ENCODE peak calls at places on chromosome 18, in nine cellular contexts. One of them, this sample, is unnamed.

GRCh38 chr18:48806551-48807261 is 144.1 kb downstream of the SMAD7 start:
- DNase-seq in hepatic stellate cell: no peak
- DNase-seq in breast epithelium: peak; percentile 35
- DNase-seq in NCI-H82: no peak
- DNase-seq in amniotic stem cell: no peak
- DNase-seq in kidney: no peak
- DNase-seq in body of pancreas: peak; percentile 7
- DNase-seq in left ventricle myocardium inferior: peak; percentile 50
- DNase-seq in H54: no peak
- DNase-seq in this sample: no peak

GRCh38 chr18:59140287-59140885 is 702 bp downstream of the SEC11C start:
- DNase-seq in hepatic stellate cell: peak; percentile 55
- DNase-seq in breast epithelium: no peak
- DNase-seq in NCI-H82: peak; percentile 34
- DNase-seq in amniotic stem cell: no peak
- DNase-seq in kidney: no peak
- DNase-seq in body of pancreas: peak; percentile 35
- DNase-seq in left ventricle myocardium inferior: no peak
- DNase-seq in H54: peak; percentile 12
- DNase-seq in this sample: peak; percentile 6

GRCh38 chr18:11995445-11996189 is 14.3 kb downstream of the IMPA2 start:
- DNase-seq in hepatic stellate cell: peak; percentile 79
- DNase-seq in breast epithelium: no peak
- DNase-seq in NCI-H82: peak; percentile 80
- DNase-seq in amniotic stem cell: no peak
- DNase-seq in kidney: peak; percentile 88
- DNase-seq in body of pancreas: peak; percentile 82
- DNase-seq in left ventricle myocardium inferior: peak; percentile 75
- DNase-seq in H54: peak; percentile 57
- DNase-seq in this sample: no peak

GRCh38 chr18:51643483-51643882 is 446.0 kb upstream of the MEX3C start:
- DNase-seq in hepatic stellate cell: no peak
- DNase-seq in breast epithelium: no peak
- DNase-seq in NCI-H82: peak; percentile 89
- DNase-seq in amniotic stem cell: no peak
- DNase-seq in kidney: no peak
- DNase-seq in body of pancreas: no peak
- DNase-seq in left ventricle myocardium inferior: no peak
- DNase-seq in H54: no peak
- DNase-seq in this sample: no peak

GRCh38 chr18:14961991-14962390 is 214.0 kb downstream of the ANKRD30B start:
- DNase-seq in hepatic stellate cell: no peak
- DNase-seq in breast epithelium: no peak
- DNase-seq in NCI-H82: no peak
- DNase-seq in amniotic stem cell: no peak
- DNase-seq in kidney: no peak
- DNase-seq in body of pancreas: no peak
- DNase-seq in left ventricle myocardium inferior: no peak
- DNase-seq in H54: no peak
- DNase-seq in this sample: no peak

GRCh38 chr18:47397671-47398319 is 146.3 kb upstream of the SKOR2 start:
- DNase-seq in hepatic stellate cell: no peak
- DNase-seq in breast epithelium: no peak
- DNase-seq in NCI-H82: peak; percentile 69
- DNase-seq in amniotic stem cell: no peak
- DNase-seq in kidney: no peak
- DNase-seq in body of pancreas: peak; percentile 19
- DNase-seq in left ventricle myocardium inferior: no peak
- DNase-seq in H54: no peak
- DNase-seq in this sample: no peak

GRCh38 chr18:59143441-59143840 is 3.8 kb downstream of the SEC11C start:
- DNase-seq in hepatic stellate cell: peak; percentile 60
- DNase-seq in breast epithelium: no peak
- DNase-seq in NCI-H82: no peak
- DNase-seq in amniotic stem cell: no peak
- DNase-seq in kidney: no peak
- DNase-seq in body of pancreas: no peak
- DNase-seq in left ventricle myocardium inferior: no peak
- DNase-seq in H54: peak; percentile 4
- DNase-seq in this sample: no peak

GRCh38 chr18:42719221-42719620 is 396.3 kb downstream of the RIT2 start:
- DNase-seq in hepatic stellate cell: no peak
- DNase-seq in breast epithelium: no peak
- DNase-seq in NCI-H82: no peak
- DNase-seq in amniotic stem cell: no peak
- DNase-seq in kidney: no peak
- DNase-seq in body of pancreas: no peak
- DNase-seq in left ventricle myocardium inferior: no peak
- DNase-seq in H54: no peak
- DNase-seq in this sample: peak; percentile 72

GRCh38 chr18:71831039-71831438 is 713.1 kb downstream of the CBLN2 start:
- DNase-seq in hepatic stellate cell: no peak
- DNase-seq in breast epithelium: no peak
- DNase-seq in NCI-H82: no peak
- DNase-seq in amniotic stem cell: no peak
- DNase-seq in kidney: no peak
- DNase-seq in body of pancreas: no peak
- DNase-seq in left ventricle myocardium inferior: no peak
- DNase-seq in H54: no peak
- DNase-seq in this sample: no peak

GRCh38 chr18:59996370-59996966 is 96.7 kb downstream of the PMAIP1 start:
- DNase-seq in hepatic stellate cell: peak; percentile 16
- DNase-seq in breast epithelium: no peak
- DNase-seq in NCI-H82: peak; percentile 75
- DNase-seq in amniotic stem cell: peak; percentile 48
- DNase-seq in kidney: no peak
- DNase-seq in body of pancreas: peak; percentile 26
- DNase-seq in left ventricle myocardium inferior: no peak
- DNase-seq in H54: no peak
- DNase-seq in this sample: peak; percentile 33

GRCh38 chr18:59823611-59824195 is 76.1 kb upstream of the PMAIP1 start:
- DNase-seq in hepatic stellate cell: peak; percentile 49
- DNase-seq in breast epithelium: no peak
- DNase-seq in NCI-H82: peak; percentile 83
- DNase-seq in amniotic stem cell: peak; percentile 71
- DNase-seq in kidney: no peak
- DNase-seq in body of pancreas: peak; percentile 69
- DNase-seq in left ventricle myocardium inferior: peak; percentile 20
- DNase-seq in H54: peak; percentile 14
- DNase-seq in this sample: no peak

GRCh38 chr18:56291229-56291796 is 347.1 kb downstream of the TXNL1 start:
- DNase-seq in hepatic stellate cell: no peak
- DNase-seq in breast epithelium: no peak
- DNase-seq in NCI-H82: no peak
- DNase-seq in amniotic stem cell: no peak
- DNase-seq in kidney: no peak
- DNase-seq in body of pancreas: no peak
- DNase-seq in left ventricle myocardium inferior: no peak
- DNase-seq in H54: no peak
- DNase-seq in this sample: no peak